ENCODE peak calls at places on chromosomes 7 and 10, in eight cellular contexts. Q is uterus; N is cardiac fibroblast; R is IMR-90; T is CD8-positive, alpha-beta T cell; F is mammary epithelial cell; O is heart left ventricle; I is fibroblast of mammary gland. H is an unnamed sample.

GRCh38 chr7:43385856-43386255 is 197.1 kb upstream of the STK17A start:
- DNase-seq in Q (no peak), N (peak; percentile 18), R (peak; percentile 1), T (no peak), F (peak; percentile 89), O (no peak), I (peak; percentile 33), H (peak; percentile 80)

GRCh38 chr10:114023198-114023597 is 20.5 kb upstream of the ADRB1 start:
- DNase-seq in Q (no peak), N (peak; percentile 48), R (peak; percentile 66), T (no peak), F (no peak), O (no peak), I (peak; percentile 90), H (no peak)

GRCh38 chr10:98047009-98047741 is 16.8 kb upstream of the CRTAC1 start:
- DNase-seq in Q (peak; percentile 37), N (no peak), R (no peak), T (no peak), F (no peak), O (peak; percentile 71), I (no peak), H (no peak)

GRCh38 chr7:94513565-94513860 is 3.9 kb downstream of the CASD1 start:
- DNase-seq in Q (no peak), N (peak; percentile 5), R (peak; percentile 10), T (no peak), F (peak; percentile 1), O (no peak), I (peak; percentile 44), H (no peak)

GRCh38 chr7:130420943-130421578 is 19.8 kb downstream of the CEP41 start:
- DNase-seq in Q (no peak), N (peak; percentile 38), R (peak; percentile 28), T (no peak), F (peak; percentile 20), O (no peak), I (peak; percentile 23), H (peak; percentile 30)

GRCh38 chr10:30459283-30459682 is 25.3 kb downstream of the MAP3K8 start:
- DNase-seq in Q (no peak), N (no peak), R (no peak), T (no peak), F (no peak), O (no peak), I (no peak), H (no peak)

GRCh38 chr10:33453081-33453850 is 118.8 kb upstream of the NRP1 start:
- DNase-seq in Q (no peak), N (peak; percentile 62), R (peak; percentile 64), T (no peak), F (peak; percentile 76), O (no peak), I (peak; percentile 70), H (peak; percentile 86)

GRCh38 chr7:3897430-3898385 is 596.7 kb downstream of the SDK1 start:
- DNase-seq in Q (no peak), N (peak; percentile 76), R (peak; percentile 62), T (peak; percentile 23), F (peak; percentile 19), O (no peak), I (peak; percentile 56), H (peak; percentile 64)

GRCh38 chr7:24971333-24972165 is 8.4 kb downstream of the OSBPL3 start:
- DNase-seq in Q (no peak), N (peak; percentile 94), R (peak; percentile 96), T (no peak), F (peak; percentile 94), O (no peak), I (peak; percentile 96), H (peak; percentile 93)

GRCh38 chr10:73857446-73857845 is 16.9 kb downstream of the CAMK2G start:
- DNase-seq in Q (no peak), N (no peak), R (no peak), T (no peak), F (peak; percentile 62), O (no peak), I (no peak), H (no peak)

GRCh38 chr10:31314256-31315183 is 4.5 kb upstream of the ZEB1 start:
- DNase-seq in Q (no peak), N (no peak), R (no peak), T (no peak), F (no peak), O (no peak), I (no peak), H (no peak)

GRCh38 chr7:103952408-103952807 is 37.0 kb downstream of the RELN start:
- DNase-seq in Q (no peak), N (no peak), R (no peak), T (no peak), F (no peak), O (no peak), I (no peak), H (no peak)

GRCh38 chr7:157397751-157398691 is 61.2 kb downstream of the DNAJB6 start:
- DNase-seq in Q (peak; percentile 52), N (peak; percentile 82), R (peak; percentile 81), T (no peak), F (peak; percentile 22), O (peak; percentile 72), I (peak; percentile 60), H (peak; percentile 57)

GRCh38 chr10:70912556-70912955 is 24.2 kb upstream of the PCBD1 start:
- DNase-seq in Q (no peak), N (no peak), R (no peak), T (no peak), F (no peak), O (no peak), I (no peak), H (no peak)

GRCh38 chr10:80171248-80171660 is 34.1 kb downstream of the ANXA11 start:
- DNase-seq in Q (no peak), N (no peak), R (no peak), T (no peak), F (no peak), O (no peak), I (no peak), H (peak; percentile 87)

DNA sequence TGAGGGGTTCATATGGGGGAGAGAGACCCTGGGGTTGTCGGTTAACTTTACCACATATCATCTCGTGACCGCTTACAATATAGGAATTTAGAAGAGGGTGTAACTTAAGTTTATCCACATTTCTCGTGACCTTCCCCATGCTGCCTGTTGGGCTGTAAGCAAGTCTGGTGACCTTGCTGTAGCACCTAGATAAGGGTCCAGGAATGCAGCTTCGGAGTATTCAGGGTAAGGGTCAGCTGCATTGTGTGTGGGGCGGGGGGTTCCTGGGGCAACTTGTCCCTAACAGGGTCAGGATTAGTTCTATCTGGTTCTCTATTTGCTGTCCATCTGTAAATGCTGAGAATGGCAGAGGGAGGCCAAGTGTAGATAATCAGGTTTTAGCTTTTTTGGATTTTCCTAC is 1.3 kb upstream of the CHST3 start:
- DNase-seq in Q (no peak), N (no peak), R (no peak), T (no peak), F (no peak), O (no peak), I (no peak), H (no peak)
- H3K4me3 ChIP-seq in Q (no peak overlapping the region), N (no peak overlapping the region), R (no peak overlapping the region), T (no peak overlapping the region), F (no peak overlapping the region), O (no peak overlapping the region), I (no peak overlapping the region), H (no peak overlapping the region)

GRCh38 chr10:103983367-103983911 is 16.5 kb downstream of the SLK start:
- DNase-seq in Q (no peak), N (peak; percentile 26), R (no peak), T (no peak), F (no peak), O (no peak), I (no peak), H (no peak)

GRCh38 chr10:103985726-103986125 is 18.8 kb downstream of the SLK start:
- DNase-seq in Q (no peak), N (peak; percentile 46), R (peak; percentile 65), T (no peak), F (no peak), O (no peak), I (peak; percentile 39), H (no peak)

GRCh38 chr10:103980246-103980906 is 13.4 kb downstream of the SLK start:
- DNase-seq in Q (no peak), N (peak; percentile 42), R (peak; percentile 66), T (no peak), F (no peak), O (no peak), I (no peak), H (no peak)

GRCh38 chr10:103979530-103979929 is 12.6 kb downstream of the SLK start:
- DNase-seq in Q (no peak), N (no peak), R (no peak), T (no peak), F (no peak), O (no peak), I (no peak), H (no peak)

GRCh38 chr10:103982639-103983038 is 15.7 kb downstream of the SLK start:
- DNase-seq in Q (no peak), N (peak; percentile 21), R (no peak), T (no peak), F (no peak), O (no peak), I (no peak), H (no peak)
- TF ChIP-seq CTCF in Q (no peak), N (peak; percentile 19), R (peak; percentile 10), T (no peak), F (no peak), O (peak; percentile 17), I (peak; percentile 30), H (no peak)

DNA sequence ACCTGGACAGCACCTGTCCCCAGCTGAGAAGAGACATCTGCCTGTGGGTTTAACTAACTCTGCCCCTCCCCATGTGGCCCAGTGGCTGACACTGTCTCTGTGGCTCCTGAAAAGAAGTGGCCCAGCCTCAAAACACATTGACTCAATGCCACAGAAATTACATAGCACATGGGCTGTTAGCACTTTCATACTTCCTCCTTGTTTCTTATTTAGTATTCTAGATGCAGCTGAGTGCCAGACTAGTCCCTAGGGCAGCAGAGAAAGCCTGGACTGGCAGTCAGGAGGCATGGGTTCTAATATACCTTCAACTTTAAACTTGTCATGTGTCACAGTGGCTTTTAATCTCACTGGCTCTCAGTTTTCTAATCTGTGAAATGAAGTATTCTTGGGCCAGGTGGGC is 171.0 kb downstream of the TRIL start:
- DNase-seq in Q (no peak), N (no peak), R (no peak), T (no peak), F (no peak), O (no peak), I (no peak), H (no peak)
- H3K4me3 ChIP-seq in Q (no peak overlapping the region), N (no peak overlapping the region), R (no peak overlapping the region), T (no peak overlapping the region), F (no peak overlapping the region), O (no peak overlapping the region), I (no peak overlapping the region), H (no peak overlapping the region)

GRCh38 chr10:124324856-124325657 is 93.7 kb downstream of the OAT start:
- DNase-seq in Q (no peak), N (no peak), R (no peak), T (no peak), F (no peak), O (no peak), I (no peak), H (no peak)
- TF ChIP-seq CTCF in Q (no peak), N (no peak), R (no peak), T (no peak), F (no peak), O (no peak), I (no peak), H (no peak)

H was measured in epithelial cell of esophagus.